ENCODE peak calls at places on chromosomes 5 and 9, in seven cellular contexts. One of them, this sample, is unnamed.

GRCh38 chr9:4519604-4520003 is 29.3 kb downstream of the SLC1A1 start:
- DNase-seq in HCEC 1CT: no peak
- DNase-seq in memory B cell: no peak
- DNase-seq in NCI-H2029: no peak
- DNase-seq in hepatic stellate cell: no peak
- DNase-seq in CD8-positive, alpha-beta T cell: no peak
- DNase-seq in kidney tubule cell: peak
- DNase-seq in this sample: no peak

GRCh38 chr5:1279443-1280151 is 15.3 kb downstream of the TERT start:
- DNase-seq in HCEC 1CT: no peak
- DNase-seq in memory B cell: no peak
- DNase-seq in NCI-H2029: no peak
- DNase-seq in hepatic stellate cell: no peak
- DNase-seq in CD8-positive, alpha-beta T cell: no peak
- DNase-seq in kidney tubule cell: no peak
- DNase-seq in this sample: no peak

GRCh38 chr9:8679405-8679951 is 879.9 kb upstream of the DMAC1 start:
- DNase-seq in HCEC 1CT: no peak
- DNase-seq in memory B cell: no peak
- DNase-seq in NCI-H2029: no peak
- DNase-seq in hepatic stellate cell: no peak
- DNase-seq in CD8-positive, alpha-beta T cell: no peak
- DNase-seq in kidney tubule cell: no peak
- DNase-seq in this sample: no peak

GRCh38 chr9:129637673-129638439 is 4.1 kb downstream of the ASB6 start:
- DNase-seq in HCEC 1CT: no peak
- DNase-seq in memory B cell: no peak
- DNase-seq in NCI-H2029: no peak
- DNase-seq in hepatic stellate cell: no peak
- DNase-seq in CD8-positive, alpha-beta T cell: no peak
- DNase-seq in kidney tubule cell: no peak
- DNase-seq in this sample: no peak

GRCh38 chr5:178624626-178625546 is 2.0 kb downstream of the CLK4 start:
- DNase-seq in HCEC 1CT: peak
- DNase-seq in memory B cell: no peak
- DNase-seq in NCI-H2029: no peak
- DNase-seq in hepatic stellate cell: no peak
- DNase-seq in CD8-positive, alpha-beta T cell: no peak
- DNase-seq in kidney tubule cell: peak
- DNase-seq in this sample: no peak

GRCh38 chr9:126673689-126674364 is 60.1 kb downstream of the LMX1B start:
- DNase-seq in HCEC 1CT: no peak
- DNase-seq in memory B cell: no peak
- DNase-seq in NCI-H2029: peak
- DNase-seq in hepatic stellate cell: no peak
- DNase-seq in CD8-positive, alpha-beta T cell: no peak
- DNase-seq in kidney tubule cell: no peak
- DNase-seq in this sample: no peak

GRCh38 chr5:29387384-29387783 is 1806.1 kb upstream of the CDH6 start:
- DNase-seq in HCEC 1CT: no peak
- DNase-seq in memory B cell: no peak
- DNase-seq in NCI-H2029: no peak
- DNase-seq in hepatic stellate cell: no peak
- DNase-seq in CD8-positive, alpha-beta T cell: no peak
- DNase-seq in kidney tubule cell: no peak
- DNase-seq in this sample: no peak

GRCh38 chr5:67897431-67897830 is 318.1 kb upstream of the PIK3R1 start:
- DNase-seq in HCEC 1CT: no peak
- DNase-seq in memory B cell: no peak
- DNase-seq in NCI-H2029: no peak
- DNase-seq in hepatic stellate cell: no peak
- DNase-seq in CD8-positive, alpha-beta T cell: no peak
- DNase-seq in kidney tubule cell: no peak
- DNase-seq in this sample: no peak

GRCh38 chr5:108345541-108346171 is 36.2 kb downstream of the FBXL17 start:
- DNase-seq in HCEC 1CT: peak
- DNase-seq in memory B cell: peak
- DNase-seq in NCI-H2029: peak
- DNase-seq in hepatic stellate cell: peak
- DNase-seq in CD8-positive, alpha-beta T cell: no peak
- DNase-seq in kidney tubule cell: peak
- DNase-seq in this sample: peak

GRCh38 chr5:178213003-178213449 is 8.7 kb downstream of the HNRNPAB start:
- DNase-seq in HCEC 1CT: no peak
- DNase-seq in memory B cell: no peak
- DNase-seq in NCI-H2029: no peak
- DNase-seq in hepatic stellate cell: no peak
- DNase-seq in CD8-positive, alpha-beta T cell: no peak
- DNase-seq in kidney tubule cell: peak
- DNase-seq in this sample: no peak

GRCh38 chr9:125204477-125204876 is 4.1 kb downstream of the RABEPK start:
- DNase-seq in HCEC 1CT: no peak
- DNase-seq in memory B cell: no peak
- DNase-seq in NCI-H2029: no peak
- DNase-seq in hepatic stellate cell: no peak
- DNase-seq in CD8-positive, alpha-beta T cell: no peak
- DNase-seq in kidney tubule cell: no peak
- DNase-seq in this sample: no peak

GRCh38 chr9:113638916-113639315 is 175.4 kb downstream of the RGS3 start:
- DNase-seq in HCEC 1CT: no peak
- DNase-seq in memory B cell: no peak
- DNase-seq in NCI-H2029: no peak
- DNase-seq in hepatic stellate cell: no peak
- DNase-seq in CD8-positive, alpha-beta T cell: no peak
- DNase-seq in kidney tubule cell: no peak
- DNase-seq in this sample: no peak

GRCh38 chr9:31736581-31737179 is 647.8 kb upstream of the ACO1 start:
- DNase-seq in HCEC 1CT: no peak
- DNase-seq in memory B cell: no peak
- DNase-seq in NCI-H2029: no peak
- DNase-seq in hepatic stellate cell: no peak
- DNase-seq in CD8-positive, alpha-beta T cell: no peak
- DNase-seq in kidney tubule cell: no peak
- DNase-seq in this sample: no peak

GRCh38 chr5:68249520-68249919 is 34.0 kb downstream of the PIK3R1 start:
- DNase-seq in HCEC 1CT: no peak
- DNase-seq in memory B cell: no peak
- DNase-seq in NCI-H2029: no peak
- DNase-seq in hepatic stellate cell: no peak
- DNase-seq in CD8-positive, alpha-beta T cell: no peak
- DNase-seq in kidney tubule cell: no peak
- DNase-seq in this sample: no peak

GRCh38 chr5:1062761-1063568 is 48.9 kb downstream of the SLC12A7 start:
- DNase-seq in HCEC 1CT: no peak
- DNase-seq in memory B cell: no peak
- DNase-seq in NCI-H2029: no peak
- DNase-seq in hepatic stellate cell: no peak
- DNase-seq in CD8-positive, alpha-beta T cell: no peak
- DNase-seq in kidney tubule cell: no peak
- DNase-seq in this sample: no peak

GRCh38 chr9:105194234-105194633 is 50.2 kb upstream of the SLC44A1 start:
- DNase-seq in HCEC 1CT: no peak
- DNase-seq in memory B cell: no peak
- DNase-seq in NCI-H2029: no peak
- DNase-seq in hepatic stellate cell: no peak
- DNase-seq in CD8-positive, alpha-beta T cell: no peak
- DNase-seq in kidney tubule cell: no peak
- DNase-seq in this sample: no peak

GRCh38 chr9:86732514-86732913 is 214.8 kb downstream of the GAS1 start:
- DNase-seq in HCEC 1CT: peak
- DNase-seq in memory B cell: no peak
- DNase-seq in NCI-H2029: no peak
- DNase-seq in hepatic stellate cell: no peak
- DNase-seq in CD8-positive, alpha-beta T cell: no peak
- DNase-seq in kidney tubule cell: peak
- DNase-seq in this sample: no peak

GRCh38 chr5:168752012-168752411 is 172.8 kb upstream of the PANK3 start:
- DNase-seq in HCEC 1CT: no peak
- DNase-seq in memory B cell: no peak
- DNase-seq in NCI-H2029: no peak
- DNase-seq in hepatic stellate cell: no peak
- DNase-seq in CD8-positive, alpha-beta T cell: no peak
- DNase-seq in kidney tubule cell: no peak
- DNase-seq in this sample: no peak

GRCh38 chr5:59678959-59679358 is 214.6 kb downstream of the PDE4D start:
- DNase-seq in HCEC 1CT: no peak
- DNase-seq in memory B cell: no peak
- DNase-seq in NCI-H2029: no peak
- DNase-seq in hepatic stellate cell: no peak
- DNase-seq in CD8-positive, alpha-beta T cell: no peak
- DNase-seq in kidney tubule cell: no peak
- DNase-seq in this sample: no peak

GRCh38 chr5:123299124-123299523 is 124.1 kb downstream of the CEP120 start:
- DNase-seq in HCEC 1CT: no peak
- DNase-seq in memory B cell: no peak
- DNase-seq in NCI-H2029: no peak
- DNase-seq in hepatic stellate cell: no peak
- DNase-seq in CD8-positive, alpha-beta T cell: no peak
- DNase-seq in kidney tubule cell: no peak
- DNase-seq in this sample: no peak

GRCh38 chr5:125061726-125062125 is 315.3 kb upstream of the ZNF608 start:
- DNase-seq in HCEC 1CT: no peak
- DNase-seq in memory B cell: no peak
- DNase-seq in NCI-H2029: no peak
- DNase-seq in hepatic stellate cell: no peak
- DNase-seq in CD8-positive, alpha-beta T cell: no peak
- DNase-seq in kidney tubule cell: no peak
- DNase-seq in this sample: no peak

GRCh38 chr5:31774779-31775178 is 135.8 kb downstream of the PDZD2 start:
- DNase-seq in HCEC 1CT: no peak
- DNase-seq in memory B cell: no peak
- DNase-seq in NCI-H2029: no peak
- DNase-seq in hepatic stellate cell: no peak
- DNase-seq in CD8-positive, alpha-beta T cell: no peak
- DNase-seq in kidney tubule cell: no peak
- DNase-seq in this sample: no peak

GRCh38 chr5:88269222-88269771 is 652 bp upstream of the TMEM161B start:
- DNase-seq in HCEC 1CT: no peak
- DNase-seq in memory B cell: no peak
- DNase-seq in NCI-H2029: peak
- DNase-seq in hepatic stellate cell: peak
- DNase-seq in CD8-positive, alpha-beta T cell: no peak
- DNase-seq in kidney tubule cell: peak
- DNase-seq in this sample: no peak

GRCh38 chr9:98778711-98779530 is 17.4 kb downstream of the ANKS6 start:
- DNase-seq in HCEC 1CT: no peak
- DNase-seq in memory B cell: no peak
- DNase-seq in NCI-H2029: no peak
- DNase-seq in hepatic stellate cell: no peak
- DNase-seq in CD8-positive, alpha-beta T cell: no peak
- DNase-seq in kidney tubule cell: peak
- DNase-seq in this sample: no peak

GRCh38 chr5:75412111-75412990 is 75.3 kb downstream of the HMGCR start:
- DNase-seq in HCEC 1CT: no peak
- DNase-seq in memory B cell: no peak
- DNase-seq in NCI-H2029: no peak
- DNase-seq in hepatic stellate cell: peak
- DNase-seq in CD8-positive, alpha-beta T cell: no peak
- DNase-seq in kidney tubule cell: no peak
- DNase-seq in this sample: no peak

GRCh38 chr5:73764586-73764985 is 138.6 kb downstream of the ARHGEF28 start:
- DNase-seq in HCEC 1CT: peak
- DNase-seq in memory B cell: no peak
- DNase-seq in NCI-H2029: no peak
- DNase-seq in hepatic stellate cell: peak
- DNase-seq in CD8-positive, alpha-beta T cell: no peak
- DNase-seq in kidney tubule cell: peak
- DNase-seq in this sample: no peak

GRCh38 chr9:19464764-19465570 is 56.2 kb downstream of the ACER2 start:
- DNase-seq in HCEC 1CT: peak
- DNase-seq in memory B cell: peak
- DNase-seq in NCI-H2029: no peak
- DNase-seq in hepatic stellate cell: peak
- DNase-seq in CD8-positive, alpha-beta T cell: peak
- DNase-seq in kidney tubule cell: peak
- DNase-seq in this sample: peak

GRCh38 chr9:70475211-70475610 is 60.8 kb upstream of the KLF9 start:
- DNase-seq in HCEC 1CT: no peak
- DNase-seq in memory B cell: no peak
- DNase-seq in NCI-H2029: peak
- DNase-seq in hepatic stellate cell: no peak
- DNase-seq in CD8-positive, alpha-beta T cell: no peak
- DNase-seq in kidney tubule cell: peak
- DNase-seq in this sample: no peak

GRCh38 chr9:6910032-6910431 is 152.3 kb downstream of the KDM4C start:
- DNase-seq in HCEC 1CT: peak
- DNase-seq in memory B cell: no peak
- DNase-seq in NCI-H2029: no peak
- DNase-seq in hepatic stellate cell: peak
- DNase-seq in CD8-positive, alpha-beta T cell: no peak
- DNase-seq in kidney tubule cell: peak
- DNase-seq in this sample: no peak

GRCh38 chr9:119283118-119283794 is 86.0 kb downstream of the BRINP1 start:
- DNase-seq in HCEC 1CT: no peak
- DNase-seq in memory B cell: no peak
- DNase-seq in NCI-H2029: no peak
- DNase-seq in hepatic stellate cell: no peak
- DNase-seq in CD8-positive, alpha-beta T cell: no peak
- DNase-seq in kidney tubule cell: peak
- DNase-seq in this sample: no peak

GRCh38 chr5:133882107-133882695 is 86.2 kb downstream of the C5orf15 start:
- DNase-seq in HCEC 1CT: no peak
- DNase-seq in memory B cell: no peak
- DNase-seq in NCI-H2029: peak
- DNase-seq in hepatic stellate cell: no peak
- DNase-seq in CD8-positive, alpha-beta T cell: no peak
- DNase-seq in kidney tubule cell: no peak
- DNase-seq in this sample: no peak

GRCh38 chr5:157994906-157995519 is 136.1 kb upstream of the CLINT1 start:
- DNase-seq in HCEC 1CT: peak
- DNase-seq in memory B cell: peak
- DNase-seq in NCI-H2029: peak
- DNase-seq in hepatic stellate cell: peak
- DNase-seq in CD8-positive, alpha-beta T cell: peak
- DNase-seq in kidney tubule cell: peak
- DNase-seq in this sample: peak